ENCODE peak calls at places on chromosomes 16 and 17, in six cellular contexts. B, A, P, Q, U and C are unnamed samples.

GRCh38 chr17:78798695-78799559 is 16.9 kb upstream of the CYTH1 start:
- DNase-seq in Q (no peak), B (peak; percentile 32), P (no peak), A (peak; percentile 71), U (no peak), C (no peak)

GRCh38 chr16:424033-424622 is 1.3 kb upstream of the RAB11FIP3 start:
- DNase-seq in Q (no peak), B (peak; percentile 98), U (no peak), A (no peak), P (peak; percentile 74), C (no peak)

GRCh38 chr16:582614-583331 is 7.1 kb upstream of the RAB40C start:
- DNase-seq in A (no peak), P (no peak), Q (peak; percentile 95), B (no peak), U (no peak), C (peak; percentile 68)

GRCh38 chr16:9311303-9311954 is 220.0 kb downstream of the HAPSTR1 start:
- DNase-seq in U (no peak), A (no peak), Q (peak; percentile 35), B (no peak), P (no peak), C (no peak)

GRCh38 chr16:53632526-53632925 is 71.1 kb downstream of the RPGRIP1L start:
- DNase-seq in A (no peak), B (no peak), U (no peak), Q (no peak), P (no peak), C (no peak)

GRCh38 chr17:17959520-17960361 is 12.5 kb downstream of the TOM1L2 start:
- DNase-seq in Q (no peak), P (no peak), B (peak; percentile 67), U (no peak), A (no peak), C (no peak)

GRCh38 chr16:17802566-17802965 is 331.8 kb upstream of the XYLT1 start:
- DNase-seq in Q (no peak), A (no peak), P (no peak), B (peak; percentile 54), U (no peak), C (no peak)

GRCh38 chr16:10373556-10373955 is 12.3 kb upstream of the ATF7IP2 start:
- DNase-seq in P (no peak), A (no peak), Q (no peak), B (no peak), U (no peak), C (no peak)

GRCh38 chr17:42101513-42102292 is 3.4 kb upstream of the ZNF385C start:
- DNase-seq in P (peak; percentile 13), A (peak; percentile 68), Q (peak; percentile 85), B (peak; percentile 60), U (peak; percentile 31), C (peak; percentile 71)

GRCh38 chr17:9141423-9141753 is 120.1 kb downstream of the NTN1 start:
- DNase-seq in Q (no peak), A (no peak), B (no peak), U (no peak), P (no peak), C (no peak)

GRCh38 chr16:67144943-67145342 is 5.9 kb downstream of the B3GNT9 start:
- DNase-seq in A (no peak), U (no peak), Q (no peak), B (no peak), P (no peak), C (no peak)

GRCh38 chr17:18992454-18993130 is 12.0 kb downstream of the FAM83G start:
- DNase-seq in A (peak; percentile 68), Q (no peak), B (no peak), P (no peak), U (peak; percentile 29), C (no peak)

GRCh38 chr17:57480438-57481196 is 224.3 kb downstream of the MSI2 start:
- DNase-seq in P (no peak), A (no peak), Q (no peak), U (no peak), B (peak; percentile 22), C (no peak)

GRCh38 chr17:67441052-67441738 is 64.1 kb downstream of the PITPNC1 start:
- DNase-seq in U (peak; percentile 83), P (peak; percentile 21), Q (no peak), B (peak; percentile 53), A (peak; percentile 85), C (no peak)

GRCh38 chr17:44222112-44222869 is 2.8 kb upstream of the UBTF start:
- DNase-seq in B (peak; percentile 77), U (peak; percentile 29), Q (peak; percentile 79), A (peak; percentile 64), P (no peak), C (peak; percentile 81)

GRCh38 chr17:76626442-76626841 is 17.1 kb downstream of the ST6GALNAC1 start:
- DNase-seq in B (no peak), P (no peak), Q (no peak), A (no peak), U (no peak), C (no peak)

GRCh38 chr16:9393601-9394000 is 302.2 kb downstream of the HAPSTR1 start:
- DNase-seq in A (no peak), P (no peak), Q (no peak), B (no peak), U (no peak), C (no peak)

GRCh38 chr17:37068266-37068665 is 119.5 kb downstream of the AATF start:
- DNase-seq in U (no peak), P (peak; percentile 11), A (no peak), Q (no peak), B (peak; percentile 67), C (no peak)

GRCh38 chr17:35449371-35449931 is 885 bp upstream of the SLFN13 start:
- DNase-seq in Q (no peak), B (peak; percentile 40), A (no peak), P (no peak), U (no peak), C (peak; percentile 16)

GRCh38 chr16:35562919-35563318 is 2103.5 kb downstream of the TP53TG3F start:
- DNase-seq in Q (no peak), U (no peak), P (no peak), B (no peak), A (no peak), C (no peak)

GRCh38 chr16:67317853-67318252 is 8.7 kb downstream of the KCTD19 start:
- DNase-seq in A (no peak), Q (no peak), U (no peak), P (no peak), B (no peak), C (no peak)

GRCh38 chr16:51165043-51165442 is 14.0 kb upstream of the SALL1 start:
- DNase-seq in B (no peak), A (no peak), P (no peak), U (no peak), Q (no peak), C (no peak)

GRCh38 chr17:39769974-39770587 is 32.3 kb downstream of the GRB7 start:
- DNase-seq in A (peak; percentile 67), B (no peak), Q (no peak), P (peak; percentile 16), U (peak; percentile 65), C (no peak)

DNA sequence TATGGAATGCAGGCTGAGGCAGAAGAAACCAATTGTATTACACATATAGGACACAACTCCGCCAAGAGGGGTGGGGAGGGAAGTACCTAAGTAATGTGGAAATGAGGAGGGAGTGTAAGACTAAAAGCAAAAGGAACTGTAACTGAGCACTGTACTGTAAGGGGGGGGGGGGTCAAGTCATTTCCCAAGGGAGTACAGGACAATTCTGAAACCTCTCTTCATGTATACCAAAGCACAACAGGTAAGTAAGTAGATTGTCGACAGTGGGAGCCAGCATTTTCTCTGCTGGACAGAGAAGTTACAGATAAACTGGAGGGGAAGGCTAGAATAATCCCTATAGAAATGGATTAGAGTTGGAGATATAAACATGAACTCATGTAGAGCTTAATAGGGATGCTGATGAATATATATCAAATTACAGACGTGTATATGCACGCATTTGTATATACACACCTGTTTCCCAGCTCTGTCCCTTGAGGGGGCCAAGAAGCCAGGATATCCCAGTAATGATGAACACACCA is 6.4 kb downstream of the USP22 start:
- DNase-seq in P (no peak), A (peak; percentile 21), Q (no peak), U (no peak), B (no peak), C (no peak)
- H3K27ac ChIP-seq in P (no peak overlapping the region), A (peak overlapping the region; percentile 2), Q (no peak overlapping the region), U (peak overlapping the region; percentile 1), B (peak overlapping the region; percentile 2), C (no peak overlapping the region)

DNA sequence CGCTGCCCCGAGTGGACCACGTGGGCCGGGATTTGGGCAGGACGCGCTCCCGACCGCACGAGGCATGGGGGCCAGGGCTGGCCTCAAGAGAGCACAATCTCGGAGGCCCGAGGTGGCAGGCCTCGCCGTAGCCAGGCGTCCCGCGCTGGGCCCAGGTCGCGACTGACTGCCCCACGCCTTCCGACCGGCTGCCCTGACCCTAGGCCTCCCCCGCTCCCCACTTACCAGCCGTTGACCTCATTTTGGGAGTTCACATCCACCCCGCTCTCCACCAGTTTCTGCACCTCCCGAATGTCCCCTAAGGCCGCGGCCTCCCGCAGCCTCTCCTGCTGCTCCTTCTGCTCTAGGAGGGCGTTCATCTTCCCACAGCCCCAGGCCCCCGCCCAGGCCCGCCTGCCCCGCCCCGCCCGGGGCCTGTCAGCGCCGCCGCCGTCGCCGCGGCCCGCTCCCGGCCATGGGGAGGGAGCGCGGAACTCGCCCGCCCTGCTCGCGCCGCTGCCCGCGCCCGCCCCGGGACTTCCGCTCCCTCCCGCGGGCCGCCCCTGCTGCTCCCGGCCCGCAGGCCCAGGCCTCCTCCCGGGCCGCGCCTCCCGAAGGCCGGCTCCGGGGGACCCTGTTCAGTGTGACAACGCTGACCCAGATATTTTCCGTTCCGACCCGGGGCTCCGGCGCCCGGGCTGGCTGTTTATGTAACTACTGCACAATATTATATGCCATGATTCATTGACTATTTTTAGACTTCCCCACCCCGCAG is at the start of gene ANKRD40:
- DNase-seq in A (peak; percentile 91), U (peak; percentile 87), B (peak; percentile 95), Q (peak; percentile 91), P (peak; percentile 79), C (peak; percentile 87)
- H3K27ac ChIP-seq in A (peak within 1 kb of the TSS; percentile 86), U (peak within 1 kb of the TSS; percentile 90), B (peak within 1 kb of the TSS; percentile 92), Q (peak within 1 kb of the TSS; percentile 92), P (peak within 1 kb of the TSS; percentile 93), C (peak within 1 kb of the TSS; percentile 97)

DNA sequence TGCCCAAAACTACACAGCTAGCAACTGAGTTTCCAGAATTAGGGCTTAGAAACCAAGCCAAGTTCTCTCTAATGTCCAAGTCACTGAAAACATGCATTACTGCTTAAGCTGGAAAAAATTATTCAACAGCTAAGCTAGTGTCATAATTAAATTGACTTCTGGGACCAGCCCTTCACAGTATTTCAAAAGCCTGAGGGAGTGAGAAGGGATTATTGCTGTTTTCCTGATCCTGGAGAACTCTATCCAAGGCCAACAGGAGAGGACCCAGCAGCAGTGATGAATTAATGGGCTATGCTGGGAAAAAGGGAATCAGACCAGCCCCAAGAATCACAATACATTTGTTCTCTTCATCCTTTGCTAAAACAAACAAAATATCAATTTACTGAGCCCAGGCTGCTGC is 34.6 kb upstream of the CLEC3A start:
- DNase-seq in B (no peak), Q (no peak), A (no peak), P (no peak), U (no peak), C (no peak)
- H3K27ac ChIP-seq in B (no peak overlapping the region), Q (no peak overlapping the region), A (no peak overlapping the region), P (no peak overlapping the region), U (no peak overlapping the region), C (no peak overlapping the region)

DNA sequence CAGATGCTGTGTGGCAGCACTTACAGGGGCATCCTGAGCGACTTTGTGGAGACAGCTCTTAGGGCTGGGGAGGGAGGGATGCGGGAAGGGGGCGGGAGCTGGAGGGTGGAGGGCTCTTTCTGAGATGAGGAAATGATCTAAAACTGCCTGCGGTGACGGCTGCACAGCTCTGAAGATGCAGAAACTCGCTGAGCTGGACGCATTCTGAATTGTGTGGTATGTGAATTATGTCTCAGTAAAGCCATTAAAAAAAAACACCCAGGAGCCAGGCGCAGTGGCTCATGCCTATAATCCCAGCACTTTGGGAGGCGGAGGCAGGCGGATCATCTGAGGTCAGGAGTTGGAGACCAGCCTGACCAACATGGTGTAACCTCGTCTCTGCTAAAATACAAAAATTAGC is 19.2 kb downstream of the SLC25A10 start:
- DNase-seq in Q (peak; percentile 18), B (no peak), A (no peak), P (no peak), U (no peak), C (no peak)
- H3K27ac ChIP-seq in Q (no peak overlapping the region), B (no peak overlapping the region), A (no peak overlapping the region), P (no peak overlapping the region), U (no peak overlapping the region), C (no peak overlapping the region)